ENCODE peak calls at places on chromosomes 11 and 22, in four cellular contexts. One of them, this sample, is unnamed. For H3K9me1, the result is how much of the 10 kb centered on the place peaks cover.

GRCh38 chr11:27870985-27871485 is 170.8 kb upstream of the BDNF start:
- DNase-seq in endothelial cell of umbilical vein: no peak
- DNase-seq in K562: no peak
- DNase-seq in keratinocyte: no peak
- DNase-seq in this sample: no peak

GRCh38 chr22:46297151-46297819 is 615 bp downstream of the GTSE1 start:
- DNase-seq in endothelial cell of umbilical vein: peak
- DNase-seq in K562: no peak
- DNase-seq in keratinocyte: no peak
- DNase-seq in this sample: peak

GRCh38 chr11:79066456-79067354 is 374.1 kb downstream of the TENM4 start:
- DNase-seq in endothelial cell of umbilical vein: peak
- DNase-seq in K562: no peak
- DNase-seq in keratinocyte: no peak
- DNase-seq in this sample: no peak

GRCh38 chr11:112364962-112365481 is 104.4 kb upstream of the PLET1 start:
- DNase-seq in endothelial cell of umbilical vein: peak
- DNase-seq in K562: no peak
- DNase-seq in keratinocyte: peak
- DNase-seq in this sample: peak

GRCh38 chr22:22887621-22888503 is at the start of gene IGLL5:
- DNase-seq in endothelial cell of umbilical vein: no peak
- DNase-seq in K562: peak
- DNase-seq in keratinocyte: no peak
- DNase-seq in this sample: no peak

GRCh38 chr11:60777572-60777971 is 7.6 kb upstream of the MS4A10 start:
- DNase-seq in endothelial cell of umbilical vein: peak
- DNase-seq in K562: no peak
- DNase-seq in keratinocyte: no peak
- DNase-seq in this sample: peak

GRCh38 chr22:19962909-19963806 is 21.5 kb upstream of the TXNRD2 start:
- DNase-seq in endothelial cell of umbilical vein: peak
- DNase-seq in K562: no peak
- DNase-seq in keratinocyte: peak
- DNase-seq in this sample: peak

GRCh38 chr11:6297831-6298230 is 22.5 kb downstream of the CAVIN3 start:
- DNase-seq in endothelial cell of umbilical vein: peak
- DNase-seq in K562: no peak
- DNase-seq in keratinocyte: no peak
- DNase-seq in this sample: no peak

GRCh38 chr22:19709063-19709769 is 5.1 kb upstream of the SEPTIN5 start:
- DNase-seq in endothelial cell of umbilical vein: no peak
- DNase-seq in K562: no peak
- DNase-seq in keratinocyte: no peak
- DNase-seq in this sample: no peak

GRCh38 chr11:94513091-94513490 is 830 bp downstream of the C11orf97 start:
- DNase-seq in endothelial cell of umbilical vein: no peak
- DNase-seq in K562: no peak
- DNase-seq in keratinocyte: no peak
- DNase-seq in this sample: no peak

GRCh38 chr11:91173701-91174100 is 950.9 kb upstream of the CHORDC1 start:
- DNase-seq in endothelial cell of umbilical vein: no peak
- DNase-seq in K562: no peak
- DNase-seq in keratinocyte: no peak
- DNase-seq in this sample: peak

GRCh38 chr11:39541945-39542351 is 1917.5 kb downstream of the LRRC4C start:
- DNase-seq in endothelial cell of umbilical vein: peak
- DNase-seq in K562: no peak
- DNase-seq in keratinocyte: no peak
- DNase-seq in this sample: no peak

GRCh38 chr22:19120829-19121630 is 1.2 kb downstream of the DGCR2 start:
- DNase-seq in endothelial cell of umbilical vein: no peak
- DNase-seq in K562: peak
- DNase-seq in keratinocyte: no peak
- DNase-seq in this sample: peak

GRCh38 chr11:45660717-45661416 is 4.6 kb downstream of the CHST1 start:
- DNase-seq in endothelial cell of umbilical vein: no peak
- DNase-seq in K562: no peak
- DNase-seq in keratinocyte: no peak
- DNase-seq in this sample: no peak

GRCh38 chr11:121800704-121801516 is 315.1 kb downstream of the BLID start:
- DNase-seq in endothelial cell of umbilical vein: no peak
- DNase-seq in K562: no peak
- DNase-seq in keratinocyte: no peak
- DNase-seq in this sample: no peak

GRCh38 chr11:25529572-25529971 is 802.4 kb upstream of the ANO3 start:
- DNase-seq in endothelial cell of umbilical vein: no peak
- DNase-seq in K562: no peak
- DNase-seq in keratinocyte: no peak
- DNase-seq in this sample: no peak

GRCh38 chr11:125110506-125110905 is 920 bp downstream of the TMEM218 start:
- DNase-seq in endothelial cell of umbilical vein: no peak
- DNase-seq in K562: no peak
- DNase-seq in keratinocyte: no peak
- DNase-seq in this sample: no peak

DNA sequence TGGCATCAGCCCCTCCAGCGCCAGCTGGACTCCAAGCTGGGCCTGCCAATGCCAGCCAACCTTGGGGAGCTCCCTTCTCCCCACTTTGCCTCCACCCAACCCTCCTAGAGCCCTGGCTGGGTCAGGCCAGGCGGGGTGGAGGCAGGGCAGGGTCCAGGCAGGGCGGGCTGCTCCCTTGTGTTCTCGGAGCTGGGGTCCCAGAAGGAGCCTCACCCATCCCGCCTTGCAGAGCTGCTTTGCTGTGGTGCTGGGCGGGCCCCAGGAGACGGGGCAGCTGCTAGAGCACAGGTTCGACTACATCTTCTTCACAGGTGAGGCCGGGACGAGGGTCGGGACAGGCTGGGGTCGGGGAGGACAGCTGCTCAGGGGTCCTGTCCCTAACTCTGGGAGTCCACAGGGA is 9.4 kb downstream of the ALDH3B1 start:
- DNase-seq in endothelial cell of umbilical vein: no peak
- DNase-seq in K562: no peak
- DNase-seq in keratinocyte: no peak
- DNase-seq in this sample: no peak
- H3K9me1 ChIP-seq in endothelial cell of umbilical vein: under half
- H3K9me1 ChIP-seq in K562: under half
- H3K9me1 ChIP-seq in keratinocyte: under half
- H3K9me1 ChIP-seq in this sample: under half

GRCh38 chr22:44363980-44364749 is 51.4 kb upstream of the SHISAL1 start:
- DNase-seq in endothelial cell of umbilical vein: no peak
- DNase-seq in K562: no peak
- DNase-seq in keratinocyte: no peak
- DNase-seq in this sample: no peak
- H3K9me1 ChIP-seq in endothelial cell of umbilical vein: under half
- H3K9me1 ChIP-seq in K562: under half
- H3K9me1 ChIP-seq in keratinocyte: under half
- H3K9me1 ChIP-seq in this sample: under half

DNA sequence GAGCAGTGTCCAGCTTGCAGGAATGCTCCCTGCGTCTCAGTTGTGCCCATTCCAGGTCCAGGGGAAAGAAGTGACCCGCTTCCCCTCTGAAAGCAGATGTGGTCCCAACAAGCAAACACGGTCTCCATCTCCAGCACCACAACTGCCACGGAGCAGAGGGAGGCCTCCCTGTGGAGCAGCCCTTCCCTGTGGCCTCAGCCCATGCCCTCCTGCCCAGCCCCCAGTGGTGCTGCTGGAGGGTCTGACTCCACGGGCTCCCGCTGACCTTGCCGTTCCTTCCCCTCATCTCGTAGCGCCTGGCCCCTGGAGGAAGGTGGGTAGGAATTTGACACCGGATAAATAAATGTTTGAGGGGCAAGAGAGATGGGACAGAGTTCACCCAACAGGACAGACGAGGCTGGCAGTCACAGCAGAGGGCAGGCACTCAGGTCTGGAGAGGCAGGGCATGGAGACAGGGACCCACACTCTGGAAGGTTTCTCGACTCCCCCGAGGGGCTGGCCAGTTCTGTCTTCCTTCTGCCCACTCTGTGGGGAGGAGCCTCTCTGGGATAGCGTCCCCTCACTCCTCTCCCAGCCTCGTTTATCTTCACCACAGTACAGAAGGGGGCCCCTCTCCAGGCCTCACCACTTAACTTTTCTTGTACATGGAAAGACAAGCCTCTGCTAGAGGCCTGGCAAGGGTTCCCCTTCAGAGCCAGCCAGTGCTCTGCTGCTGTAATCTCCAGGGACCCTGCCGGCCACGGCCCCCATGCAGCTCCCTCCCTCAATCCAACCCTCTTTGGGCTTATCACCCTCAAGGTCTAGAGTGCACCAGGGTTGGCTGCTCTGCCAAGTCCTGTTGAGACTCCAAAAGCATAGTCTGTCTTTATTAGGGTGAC is 7.5 kb upstream of the ST3GAL4 start:
- DNase-seq in endothelial cell of umbilical vein: no peak
- DNase-seq in K562: no peak
- DNase-seq in keratinocyte: no peak
- DNase-seq in this sample: no peak
- H3K9me1 ChIP-seq in endothelial cell of umbilical vein: under half
- H3K9me1 ChIP-seq in K562: under half
- H3K9me1 ChIP-seq in keratinocyte: under half
- H3K9me1 ChIP-seq in this sample: under half

GRCh38 chr11:76277298-76278175 is 71.2 kb upstream of the WNT11 start:
- DNase-seq in endothelial cell of umbilical vein: no peak
- DNase-seq in K562: no peak
- DNase-seq in keratinocyte: no peak
- DNase-seq in this sample: no peak
- H3K9me1 ChIP-seq in endothelial cell of umbilical vein: under half
- H3K9me1 ChIP-seq in K562: under half
- H3K9me1 ChIP-seq in keratinocyte: under half
- H3K9me1 ChIP-seq in this sample: under half

GRCh38 chr11:93477684-93478234 is 65.4 kb downstream of the SMCO4 start:
- DNase-seq in endothelial cell of umbilical vein: peak
- DNase-seq in K562: no peak
- DNase-seq in keratinocyte: no peak
- DNase-seq in this sample: peak

GRCh38 chr11:93478841-93479240 is 64.3 kb downstream of the SMCO4 start:
- DNase-seq in endothelial cell of umbilical vein: no peak
- DNase-seq in K562: no peak
- DNase-seq in keratinocyte: no peak
- DNase-seq in this sample: no peak

GRCh38 chr11:93474122-93474521 is 69.1 kb downstream of the SMCO4 start:
- DNase-seq in endothelial cell of umbilical vein: no peak
- DNase-seq in K562: no peak
- DNase-seq in keratinocyte: no peak
- DNase-seq in this sample: no peak

GRCh38 chr11:93480756-93481155 is 62.4 kb downstream of the SMCO4 start:
- DNase-seq in endothelial cell of umbilical vein: no peak
- DNase-seq in K562: no peak
- DNase-seq in keratinocyte: no peak
- DNase-seq in this sample: no peak

DNA sequence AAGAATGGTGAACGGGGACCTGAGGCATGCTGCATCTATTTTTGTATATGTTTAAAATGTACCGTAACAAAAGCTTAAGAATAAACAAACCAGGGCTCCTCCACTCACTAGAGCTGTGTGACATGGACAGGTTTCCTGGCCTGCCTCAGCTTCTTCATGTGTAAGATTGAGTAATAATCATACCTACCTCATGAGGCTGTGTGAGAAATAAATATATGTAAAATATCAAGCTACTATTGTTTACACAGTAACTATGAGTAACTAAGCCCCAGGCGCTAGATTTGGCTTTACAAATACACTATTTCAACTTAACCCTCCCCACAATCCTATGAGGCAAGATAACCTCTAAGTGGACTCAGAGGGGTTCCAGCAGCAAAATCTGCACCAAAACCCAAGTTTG is 66.4 kb downstream of the SMCO4 start:
- DNase-seq in endothelial cell of umbilical vein: no peak
- DNase-seq in K562: no peak
- DNase-seq in keratinocyte: peak
- DNase-seq in this sample: peak
- H3K9me1 ChIP-seq in endothelial cell of umbilical vein: under half
- H3K9me1 ChIP-seq in K562: under half
- H3K9me1 ChIP-seq in keratinocyte: under half
- H3K9me1 ChIP-seq in this sample: under half

DNA sequence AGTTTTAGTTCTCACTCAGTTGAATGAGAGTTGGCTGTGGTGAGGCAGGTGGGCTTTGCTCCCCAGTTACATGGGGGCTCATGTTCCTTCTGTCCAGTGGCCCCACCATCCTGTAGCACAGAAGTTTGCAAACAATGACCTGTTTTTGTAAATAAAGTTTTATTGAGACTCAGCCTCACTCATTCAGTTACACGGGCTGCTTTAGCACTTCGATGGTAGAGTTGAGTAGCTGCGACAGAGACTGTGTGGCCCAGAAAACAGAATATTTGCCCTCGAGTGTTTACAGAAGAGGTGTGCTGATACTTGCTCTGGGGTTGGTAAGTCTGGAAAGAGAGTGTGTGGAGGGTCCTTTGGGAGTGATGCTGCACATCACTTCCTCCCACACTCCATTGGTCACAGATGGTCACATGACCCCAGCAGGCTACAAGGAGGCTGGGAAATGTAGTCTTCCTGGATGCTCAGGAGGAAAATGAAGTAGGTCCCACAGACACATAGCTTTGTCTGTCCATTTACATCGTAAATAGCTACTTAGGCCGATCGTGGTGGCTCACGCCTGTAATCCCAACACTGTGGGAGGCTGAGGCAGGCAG is 34.6 kb downstream of the IFT27 start:
- DNase-seq in endothelial cell of umbilical vein: no peak
- DNase-seq in K562: peak
- DNase-seq in keratinocyte: no peak
- DNase-seq in this sample: no peak
- H3K9me1 ChIP-seq in endothelial cell of umbilical vein: under half
- H3K9me1 ChIP-seq in K562: under half
- H3K9me1 ChIP-seq in keratinocyte: under half
- H3K9me1 ChIP-seq in this sample: under half